ENCODE peak calls at places on chromosomes 6 and 20, in seven cellular contexts. V is stimulated activated CD8-positive, alpha-beta memory T cell treated with anti-CD3 and anti-CD28 coated beads, Interleukin-7, amount 100 ng/mL, for 24 hours; G is AG04450; R is HCT116; Q is dermis blood vessel endothelial cell; E is activated gamma-delta T cell treated with Interleukin-2 at 50 U/mL for 16 hours; S is neural crest cell. M is an unnamed sample.

GRCh38 chr6:152314483-152314832 is 322.7 kb downstream of the SYNE1 start:
- DNase-seq in V (no peak), G (no peak), R (no peak), Q (no peak), E (no peak), S (no peak), M (no peak)

GRCh38 chr20:51354191-51354768 is 188.2 kb downstream of the NFATC2 start:
- DNase-seq in V (no peak), G (no peak), R (no peak), Q (peak; percentile 50), E (no peak), S (no peak), M (no peak)

GRCh38 chr6:158972241-158973233 is 27.5 kb downstream of the RSPH3 start:
- DNase-seq in V (no peak), G (peak; percentile 11), R (peak; percentile 55), Q (peak; percentile 77), E (no peak), S (no peak), M (no peak)

GRCh38 chr20:36506253-36506652 is 35.1 kb upstream of the MYL9 start:
- DNase-seq in V (no peak), G (no peak), R (no peak), Q (peak; percentile 49), E (no peak), S (no peak), M (no peak)

GRCh38 chr20:34074101-34074760 is 37.8 kb downstream of the EIF2S2 start:
- DNase-seq in V (no peak), G (no peak), R (no peak), Q (no peak), E (no peak), S (no peak), M (no peak)

GRCh38 chr20:39004508-39004907 is 42.4 kb downstream of the DHX35 start:
- DNase-seq in V (no peak), G (no peak), R (no peak), Q (no peak), E (peak; percentile 9), S (no peak), M (no peak)

GRCh38 chr20:5608104-5608447 is 142.1 kb upstream of the SHLD1 start:
- DNase-seq in V (no peak), G (no peak), R (no peak), Q (no peak), E (no peak), S (no peak), M (no peak)

GRCh38 chr6:90355965-90356364 is 59.3 kb upstream of the BACH2 start:
- DNase-seq in V (no peak), G (no peak), R (no peak), Q (no peak), E (no peak), S (no peak), M (no peak)

GRCh38 chr20:609371-609964 is 641 bp downstream of the TCF15 start:
- DNase-seq in V (no peak), G (no peak), R (no peak), Q (no peak), E (no peak), S (no peak), M (no peak)

GRCh38 chr6:17484201-17484606 is 90.8 kb downstream of the CAP2 start:
- DNase-seq in V (no peak), G (no peak), R (no peak), Q (no peak), E (no peak), S (no peak), M (no peak)

GRCh38 chr6:106857771-106858652 is 116.5 kb downstream of the CD24 start:
- DNase-seq in V (no peak), G (no peak), R (no peak), Q (no peak), E (no peak), S (no peak), M (no peak)